ENCODE peak calls at places on chromosomes 16 and 17, in four cellular contexts. R is IMR-90, U is H9, B is H1. G is an unnamed sample.

GRCh38 chr16:29971304-29971703 is 2.4 kb upstream of the TAOK2 start:
- DNase-seq in R (no peak), U (no peak), B (no peak), G (no peak)

GRCh38 chr16:17512636-17513220 is 42.0 kb upstream of the XYLT1 start:
- DNase-seq in R (peak; percentile 74), U (no peak), B (no peak), G (no peak)

GRCh38 chr16:79598341-79599181 is 2.0 kb downstream of the MAF start:
- DNase-seq in R (no peak), U (peak; percentile 76), B (peak; percentile 67), G (peak; percentile 72)

GRCh38 chr17:56150631-56151030 is 2.6 kb upstream of the ANKFN1 start:
- DNase-seq in R (no peak), U (no peak), B (no peak), G (no peak)

GRCh38 chr16:83954577-83955016 is 1.6 kb downstream of the OSGIN1 start:
- DNase-seq in R (peak; percentile 38), U (peak; percentile 55), B (no peak), G (no peak)

GRCh38 chr16:15879255-15879804 is 9.1 kb downstream of the CEP20 start:
- DNase-seq in R (peak; percentile 96), U (no peak), B (no peak), G (no peak)

GRCh38 chr17:79221597-79221996 is 147.0 kb downstream of the ENGASE start:
- DNase-seq in R (no peak), U (no peak), B (no peak), G (no peak)

GRCh38 chr16:87216148-87216823 is 100.9 kb downstream of the C16orf95 start:
- DNase-seq in R (no peak), U (no peak), B (no peak), G (no peak)

GRCh38 chr17:32684087-32684828 is 192.7 kb downstream of the MYO1D start:
- DNase-seq in R (no peak), U (no peak), B (no peak), G (no peak)

GRCh38 chr17:4186244-4186920 is 43.4 kb downstream of the CYB5D2 start:
- DNase-seq in R (no peak), U (no peak), B (no peak), G (no peak)

GRCh38 chr16:87845213-87845612 is 24.1 kb downstream of the SLC7A5 start:
- DNase-seq in R (no peak), U (no peak), B (no peak), G (no peak)

DNA sequence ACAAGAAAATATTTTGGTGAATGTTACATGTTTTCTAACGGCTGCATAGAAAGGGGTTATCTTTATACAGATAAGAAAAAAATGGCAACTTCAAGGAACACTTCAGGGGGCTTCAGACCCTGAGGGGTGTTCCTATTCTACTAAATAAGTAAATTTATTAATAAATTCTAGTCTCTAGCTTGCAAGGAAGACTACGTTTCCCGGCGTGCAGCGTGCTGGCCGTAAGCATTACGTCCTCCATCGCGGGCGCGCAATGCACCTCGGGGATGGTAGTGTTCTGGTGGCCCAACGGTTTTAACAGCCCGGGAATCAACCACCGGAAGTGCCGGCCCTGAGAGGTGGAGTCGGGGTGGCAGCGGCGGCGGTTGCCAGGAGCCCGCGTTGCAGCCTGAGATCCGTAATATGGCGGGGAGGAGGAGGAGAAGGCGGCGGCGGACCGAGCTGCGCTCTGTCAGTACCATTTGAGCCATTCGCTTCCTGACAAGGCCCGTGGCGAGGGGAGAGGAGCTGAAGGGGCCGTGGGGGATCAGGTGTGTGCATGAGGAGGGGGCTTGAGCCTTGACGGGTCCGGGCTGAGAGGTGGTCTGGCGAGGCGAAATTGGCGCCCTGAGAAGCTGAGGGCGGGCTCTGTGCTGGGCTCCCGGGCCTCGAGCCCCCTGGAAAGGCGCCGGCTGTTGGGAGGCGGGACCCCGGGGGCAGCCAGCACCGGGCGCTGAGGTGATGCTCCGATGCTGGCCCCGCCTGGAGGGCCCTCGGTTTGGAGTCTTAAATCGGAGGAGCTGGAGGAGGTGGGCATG is at the start of gene CCP110:
- DNase-seq in R (peak; percentile 96), U (peak; percentile 96), B (peak; percentile 92), G (peak; percentile 87)
- H4K8ac ChIP-seq in R (peak within 1 kb of the TSS; percentile 55), U (no peak within 1 kb of the TSS), B (peak within 1 kb of the TSS; percentile 5), G (no peak within 1 kb of the TSS)

GRCh38 chr17:965311-965989 is 14.1 kb downstream of the NXN start:
- DNase-seq in R (peak; percentile 79), U (no peak), B (no peak), G (no peak)
- H4K8ac ChIP-seq in R (peak overlapping the region; percentile 48), U (no peak overlapping the region), B (no peak overlapping the region), G (no peak overlapping the region)

DNA sequence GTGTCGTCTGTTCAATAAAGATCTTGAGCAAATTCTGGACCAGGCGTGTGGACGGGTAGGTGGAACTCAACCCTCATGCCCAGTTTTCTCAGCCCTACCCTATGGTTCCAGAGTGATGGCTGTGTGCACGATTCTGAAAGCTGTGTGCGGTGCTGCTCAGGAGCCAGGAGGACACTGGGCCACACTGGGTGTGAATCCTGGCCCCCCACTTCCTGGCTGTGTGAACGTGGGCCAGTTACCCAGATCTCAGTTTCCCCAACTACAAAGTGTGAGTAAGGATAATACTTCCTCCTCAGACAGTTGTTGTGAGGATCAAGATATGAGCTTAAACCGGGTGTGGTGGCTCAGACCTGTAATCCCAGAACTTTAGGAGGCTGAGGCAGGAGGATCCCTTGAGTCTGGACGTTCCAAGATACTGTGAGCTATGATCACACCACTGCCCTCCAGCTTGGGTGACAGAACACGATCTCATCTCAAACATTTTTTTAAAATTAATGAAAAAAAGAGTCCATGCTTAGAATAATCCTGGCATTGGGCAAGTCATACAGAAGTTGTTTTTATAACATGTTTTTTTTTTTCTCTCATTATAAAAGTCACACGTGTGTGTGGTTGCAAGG is 14.7 kb upstream of the MPRIP start:
- DNase-seq in R (no peak), U (no peak), B (no peak), G (no peak)
- H4K8ac ChIP-seq in R (no peak overlapping the region), U (no peak overlapping the region), B (peak overlapping the region; percentile 31), G (no peak overlapping the region)

GRCh38 chr16:77285676-77286075 is 86.5 kb downstream of the SYCE1L start:
- DNase-seq in R (no peak), U (no peak), B (no peak), G (no peak)

GRCh38 chr16:77289331-77289809 is 90.2 kb downstream of the SYCE1L start:
- DNase-seq in R (peak; percentile 73), U (no peak), B (no peak), G (no peak)

GRCh38 chr16:77295896-77296295 is 96.7 kb downstream of the SYCE1L start:
- DNase-seq in R (peak; percentile 36), U (no peak), B (no peak), G (no peak)

GRCh38 chr16:77288222-77288621 is 89.0 kb downstream of the SYCE1L start:
- DNase-seq in R (peak; percentile 85), U (no peak), B (no peak), G (no peak)

GRCh38 chr16:77290451-77291110 is 91.4 kb downstream of the SYCE1L start:
- DNase-seq in R (peak; percentile 59), U (no peak), B (no peak), G (no peak)
- H4K8ac ChIP-seq in R (no peak overlapping the region), U (no peak overlapping the region), B (no peak overlapping the region), G (no peak overlapping the region)

DNA sequence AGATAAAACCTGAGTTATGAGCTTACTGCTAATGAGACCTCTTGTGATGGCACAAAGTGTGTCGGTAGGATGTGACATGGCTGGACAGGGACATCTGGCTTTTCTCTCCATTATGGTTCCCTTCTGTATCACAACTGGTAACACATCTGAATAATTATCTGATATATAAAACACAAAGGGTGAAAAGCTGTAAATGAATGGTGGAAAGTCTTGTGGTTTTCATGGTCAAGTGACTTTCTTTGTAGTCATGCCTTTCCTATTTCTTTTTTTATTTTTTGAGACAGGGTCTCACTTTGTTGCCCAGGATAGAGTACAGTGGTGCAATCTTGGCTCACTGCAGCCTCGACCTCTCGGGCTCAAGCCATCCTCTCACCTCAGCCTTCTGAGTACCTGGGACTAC is 35.3 kb upstream of the ZFHX3 start:
- DNase-seq in R (no peak), U (no peak), B (no peak), G (no peak)
- H4K8ac ChIP-seq in R (peak overlapping the region; percentile 70), U (no peak overlapping the region), B (no peak overlapping the region), G (no peak overlapping the region)

GRCh38 chr17:20241855-20242254 is 225.5 kb downstream of the LGALS9B start:
- DNase-seq in R (no peak), U (no peak), B (no peak), G (no peak)

GRCh38 chr17:20242271-20242670 is 225.1 kb downstream of the LGALS9B start:
- DNase-seq in R (no peak), U (no peak), B (no peak), G (no peak)

GRCh38 chr17:20243524-20243923 is 223.8 kb downstream of the LGALS9B start:
- DNase-seq in R (peak; percentile 37), U (no peak), B (no peak), G (no peak)

GRCh38 chr17:20244671-20245070 is 222.7 kb downstream of the LGALS9B start:
- DNase-seq in R (peak; percentile 67), U (no peak), B (no peak), G (no peak)

DNA sequence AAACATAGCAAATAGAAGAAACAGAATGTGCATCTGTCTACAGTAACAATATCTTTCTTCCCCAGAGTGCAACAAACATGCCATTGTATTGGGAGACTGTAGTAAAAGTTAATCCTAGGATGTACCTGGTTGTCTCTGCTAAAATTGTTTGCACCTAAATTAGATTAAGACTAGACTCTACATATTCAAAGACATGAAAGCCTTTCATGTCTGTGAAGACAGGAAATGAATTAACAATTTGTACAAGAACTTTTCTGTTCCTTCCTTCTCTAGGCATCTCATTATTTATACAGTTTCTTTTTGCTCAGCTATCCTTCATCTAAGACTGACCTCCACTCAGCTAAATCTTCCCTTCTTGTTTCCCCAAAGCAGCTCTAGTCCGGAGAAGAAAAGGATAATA is 220.6 kb downstream of the LGALS9B start:
- DNase-seq in R (no peak), U (no peak), B (no peak), G (no peak)
- H4K8ac ChIP-seq in R (no peak overlapping the region), U (no peak overlapping the region), B (no peak overlapping the region), G (no peak overlapping the region)

GRCh38 chr17:47712330-47713023 is 18.5 kb downstream of the TBKBP1 start:
- DNase-seq in R (no peak), U (no peak), B (no peak), G (no peak)
- H4K8ac ChIP-seq in R (no peak overlapping the region), U (no peak overlapping the region), B (no peak overlapping the region), G (no peak overlapping the region)

GRCh38 chr17:38451030-38451839 is 23.0 kb downstream of the ARHGAP23 start:
- DNase-seq in R (peak; percentile 79), U (peak; percentile 97), B (peak; percentile 84), G (no peak)
- H4K8ac ChIP-seq in R (peak overlapping the region; percentile 99), U (no peak overlapping the region), B (peak overlapping the region; percentile 60), G (peak overlapping the region; percentile 89)

GRCh38 chr16:57622361-57623250 is 5.8 kb upstream of the ADGRG1 start:
- DNase-seq in R (no peak), U (no peak), B (no peak), G (no peak)
- H4K8ac ChIP-seq in R (no peak overlapping the region), U (no peak overlapping the region), B (no peak overlapping the region), G (peak overlapping the region; percentile 93)